ENCODE peak calls at places on chromosomes 4 and X, in four cellular contexts. H is breast epithelium, W is tibial nerve, R is body of pancreas. Z is an unnamed sample.

GRCh38 chrX:44621088-44621487 is 78.4 kb upstream of the FUNDC1 start:
- DNase-seq in H (no peak), W (no peak), R (no peak), Z (no peak)

GRCh38 chrX:78124304-78124703 is 15.1 kb downstream of the TAF9B start:
- DNase-seq in H (no peak), R (no peak), W (no peak), Z (no peak)

GRCh38 chrX:22652596-22652995 is 347.2 kb upstream of the DDX53 start:
- DNase-seq in W (no peak), H (no peak), R (peak; percentile 18), Z (no peak)

GRCh38 chr4:178306565-178306964 is 864.3 kb upstream of the AGA start:
- DNase-seq in W (no peak), R (no peak), H (no peak), Z (no peak)

GRCh38 chr4:66266035-66266434 is 595.7 kb upstream of the EPHA5 start:
- DNase-seq in H (no peak), W (no peak), R (no peak), Z (no peak)

GRCh38 chr4:3447431-3448395 is 5.9 kb downstream of the HGFAC start:
- DNase-seq in R (no peak), W (no peak), H (no peak), Z (no peak)

GRCh38 chrX:148501121-148502066 is 977 bp downstream of the AFF2 start:
- DNase-seq in H (no peak), W (no peak), R (no peak), Z (no peak)

GRCh38 chr4:8910100-8910821 is 38.6 kb upstream of the HMX1 start:
- DNase-seq in H (peak; percentile 13), R (no peak), W (peak; percentile 8), Z (no peak)

GRCh38 chr4:173318648-173319211 is 15.4 kb downstream of the HMGB2 start:
- DNase-seq in H (no peak), W (no peak), R (no peak), Z (no peak)

GRCh38 chr4:10326075-10326474 is 131.2 kb downstream of the ZNF518B start:
- DNase-seq in W (no peak), R (no peak), H (no peak), Z (no peak)
- TF ChIP-seq POLR2A in W (no peak), R (no peak), H (no peak), Z (no peak)

GRCh38 chr4:84492737-84493091 is 6.4 kb downstream of the NKX6-1 start:
- DNase-seq in R (no peak), W (no peak), H (no peak), Z (no peak)
- H3K27me3 ChIP-seq in R (no peaks in the 10 kb centered on the region), W (peaks cover 9% of the 10 kb centered on the region), H (peaks cover 8% of the 10 kb centered on the region), Z (peaks cover 96% of the 10 kb centered on the region)

GRCh38 chr4:152961752-152962117 is 25.6 kb downstream of the FHDC1 start:
- DNase-seq in W (no peak), H (no peak), R (no peak), Z (no peak)

GRCh38 chr4:152962160-152962559 is 26.0 kb downstream of the FHDC1 start:
- DNase-seq in H (no peak), W (no peak), R (no peak), Z (no peak)

GRCh38 chr4:152967942-152968341 is 31.8 kb downstream of the FHDC1 start:
- DNase-seq in H (no peak), R (no peak), W (no peak), Z (no peak)

GRCh38 chr4:152968806-152969394 is 32.8 kb downstream of the FHDC1 start:
- DNase-seq in R (no peak), H (no peak), W (no peak), Z (no peak)

GRCh38 chr4:152965614-152966013 is 29.5 kb downstream of the FHDC1 start:
- DNase-seq in H (no peak), R (no peak), W (no peak), Z (no peak)
- H3K4me1 ChIP-seq in H (no peaks in the 10 kb centered on the region), R (no peaks in the 10 kb centered on the region), W (no peaks in the 10 kb centered on the region), Z (no peaks in the 10 kb centered on the region)

DNA sequence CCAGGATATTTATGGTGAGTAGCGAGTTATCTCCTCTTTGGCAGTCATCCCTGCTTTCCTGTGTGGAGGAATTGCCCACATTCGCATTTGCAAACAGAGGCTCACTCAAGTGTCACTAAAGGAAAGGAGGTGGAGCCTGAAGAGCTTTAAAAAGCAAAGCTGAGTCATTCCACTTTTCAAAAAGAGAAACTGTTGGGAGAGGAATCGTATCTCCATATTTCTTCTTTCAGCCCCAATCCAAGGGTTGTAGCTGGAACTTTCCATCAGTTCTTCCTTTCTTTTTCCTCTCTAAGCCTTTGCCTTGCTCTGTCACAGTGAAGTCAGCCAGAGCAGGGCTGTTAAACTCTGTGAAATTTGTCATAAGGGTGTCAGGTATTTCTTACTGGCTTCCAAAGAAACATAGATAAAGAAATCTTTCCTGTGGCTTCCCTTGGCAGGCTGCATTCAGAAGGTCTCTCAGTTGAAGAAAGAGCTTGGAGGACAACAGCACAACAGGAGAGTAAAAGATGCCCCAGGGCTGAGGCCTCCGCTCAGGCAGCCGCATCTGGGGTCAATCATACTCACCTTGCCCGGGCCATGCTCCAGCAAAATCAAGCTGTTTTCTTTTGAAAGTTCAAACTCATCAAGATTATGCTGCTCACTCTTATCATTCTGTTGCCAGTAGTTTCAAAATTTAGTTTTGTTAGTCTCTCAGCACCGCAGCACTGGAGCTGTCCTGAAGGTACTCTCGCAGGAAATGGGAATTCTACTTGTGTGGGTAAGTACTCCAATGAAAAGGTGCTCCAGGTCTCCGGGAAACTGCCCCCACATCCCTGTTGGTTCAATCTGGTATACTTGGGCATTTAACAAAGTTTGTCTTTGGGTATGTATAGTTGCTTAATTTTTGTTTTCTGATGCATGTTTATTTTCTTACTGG is at the start of gene EGF:
- DNase-seq in R (peak; percentile 44), W (no peak), H (no peak), Z (peak; percentile 23)
- TF ChIP-seq POLR2A in R (peak; percentile 89), W (no peak), H (no peak), Z (peak; percentile 77)

GRCh38 chr4:104907991-104908390 is 238.7 kb upstream of the TET2 start:
- DNase-seq in R (no peak), H (no peak), W (no peak), Z (no peak)

GRCh38 chr4:104905546-104905945 is 241.1 kb upstream of the TET2 start:
- DNase-seq in R (no peak), W (no peak), H (no peak), Z (no peak)

GRCh38 chr4:104909376-104909775 is 237.3 kb upstream of the TET2 start:
- DNase-seq in W (no peak), H (no peak), R (no peak), Z (no peak)

GRCh38 chr4:104907074-104907649 is 239.5 kb upstream of the TET2 start:
- DNase-seq in W (no peak), H (no peak), R (no peak), Z (no peak)

GRCh38 chr4:104906274-104906673 is 240.4 kb upstream of the TET2 start:
- DNase-seq in R (peak; percentile 11), W (no peak), H (no peak), Z (no peak)
- H3K27me3 ChIP-seq in R (no peaks in the 10 kb centered on the region), W (no peaks in the 10 kb centered on the region), H (no peaks in the 10 kb centered on the region), Z (no peaks in the 10 kb centered on the region)

Z was measured in heart left ventricle.